ENCODE peak calls at places on chromosomes 2 and 18, in eight cellular contexts. One of them, this sample, is unnamed. For H3K4me1, the result is how much of the 10 kb centered on the place peaks cover.

GRCh38 chr2:238475034-238475433 is 48.3 kb downstream of the ASB1 start:
- DNase-seq in neural progenitor cell: no peak
- DNase-seq in heart left ventricle: no peak
- DNase-seq in tibial nerve: no peak
- DNase-seq in tibial artery: no peak
- DNase-seq in stomach: no peak
- DNase-seq in mucosa of descending colon: no peak
- DNase-seq in A549: no peak
- DNase-seq in this sample: no peak

GRCh38 chr2:221104391-221104811 is 467.7 kb downstream of the EPHA4 start:
- DNase-seq in tibial artery: peak
- DNase-seq in mucosa of descending colon: peak
- DNase-seq in A549: no peak
- DNase-seq in stomach: peak
- DNase-seq in tibial nerve: peak
- DNase-seq in heart left ventricle: peak
- DNase-seq in neural progenitor cell: peak
- DNase-seq in this sample: peak

GRCh38 chr18:70411886-70412443 is 123.1 kb downstream of the SOCS6 start:
- DNase-seq in mucosa of descending colon: no peak
- DNase-seq in A549: no peak
- DNase-seq in tibial artery: no peak
- DNase-seq in tibial nerve: no peak
- DNase-seq in heart left ventricle: no peak
- DNase-seq in stomach: no peak
- DNase-seq in neural progenitor cell: no peak
- DNase-seq in this sample: no peak

GRCh38 chr2:45452866-45453265 is 158.2 kb downstream of the SRBD1 start:
- DNase-seq in mucosa of descending colon: no peak
- DNase-seq in tibial nerve: no peak
- DNase-seq in A549: no peak
- DNase-seq in heart left ventricle: peak
- DNase-seq in neural progenitor cell: no peak
- DNase-seq in stomach: no peak
- DNase-seq in tibial artery: no peak
- DNase-seq in this sample: peak

GRCh38 chr2:68417931-68418330 is 49.2 kb downstream of the FBXO48 start:
- DNase-seq in tibial artery: no peak
- DNase-seq in A549: no peak
- DNase-seq in mucosa of descending colon: no peak
- DNase-seq in tibial nerve: no peak
- DNase-seq in heart left ventricle: no peak
- DNase-seq in stomach: no peak
- DNase-seq in neural progenitor cell: no peak
- DNase-seq in this sample: no peak

GRCh38 chr2:238686223-238686622 is 161.7 kb upstream of the TWIST2 start:
- DNase-seq in A549: no peak
- DNase-seq in tibial nerve: no peak
- DNase-seq in tibial artery: no peak
- DNase-seq in stomach: no peak
- DNase-seq in heart left ventricle: no peak
- DNase-seq in neural progenitor cell: no peak
- DNase-seq in mucosa of descending colon: no peak
- DNase-seq in this sample: no peak

GRCh38 chr2:2046497-2046896 is 284.6 kb downstream of the MYT1L start:
- DNase-seq in A549: no peak
- DNase-seq in stomach: no peak
- DNase-seq in tibial nerve: no peak
- DNase-seq in neural progenitor cell: no peak
- DNase-seq in heart left ventricle: no peak
- DNase-seq in mucosa of descending colon: no peak
- DNase-seq in tibial artery: no peak
- DNase-seq in this sample: no peak

GRCh38 chr2:8586397-8587051 is 95.3 kb upstream of the ID2 start:
- DNase-seq in tibial nerve: no peak
- DNase-seq in A549: no peak
- DNase-seq in neural progenitor cell: no peak
- DNase-seq in tibial artery: no peak
- DNase-seq in heart left ventricle: peak
- DNase-seq in mucosa of descending colon: no peak
- DNase-seq in stomach: no peak
- DNase-seq in this sample: no peak

GRCh38 chr2:173218331-173219056 is 136.2 kb upstream of the CDCA7 start:
- DNase-seq in mucosa of descending colon: no peak
- DNase-seq in neural progenitor cell: peak
- DNase-seq in stomach: no peak
- DNase-seq in tibial nerve: no peak
- DNase-seq in heart left ventricle: peak
- DNase-seq in A549: no peak
- DNase-seq in tibial artery: no peak
- DNase-seq in this sample: no peak

GRCh38 chr18:75244336-75244735 is 33.7 kb downstream of the TSHZ1 start:
- DNase-seq in stomach: no peak
- DNase-seq in A549: no peak
- DNase-seq in tibial nerve: no peak
- DNase-seq in mucosa of descending colon: peak
- DNase-seq in tibial artery: no peak
- DNase-seq in neural progenitor cell: peak
- DNase-seq in heart left ventricle: peak
- DNase-seq in this sample: no peak

GRCh38 chr2:150981826-150982225 is 279.8 kb downstream of the RBM43 start:
- DNase-seq in A549: no peak
- DNase-seq in mucosa of descending colon: no peak
- DNase-seq in stomach: no peak
- DNase-seq in heart left ventricle: no peak
- DNase-seq in tibial artery: no peak
- DNase-seq in neural progenitor cell: no peak
- DNase-seq in tibial nerve: no peak
- DNase-seq in this sample: no peak

GRCh38 chr18:51643483-51643882 is 446.0 kb upstream of the MEX3C start:
- DNase-seq in tibial artery: no peak
- DNase-seq in neural progenitor cell: no peak
- DNase-seq in mucosa of descending colon: no peak
- DNase-seq in A549: no peak
- DNase-seq in heart left ventricle: no peak
- DNase-seq in stomach: no peak
- DNase-seq in tibial nerve: no peak
- DNase-seq in this sample: no peak

GRCh38 chr2:176669398-176670174 is 400.3 kb downstream of the MTX2 start:
- DNase-seq in stomach: no peak
- DNase-seq in mucosa of descending colon: no peak
- DNase-seq in heart left ventricle: no peak
- DNase-seq in tibial nerve: no peak
- DNase-seq in A549: no peak
- DNase-seq in tibial artery: no peak
- DNase-seq in neural progenitor cell: no peak
- DNase-seq in this sample: no peak

GRCh38 chr18:13578400-13578799 is 148.0 kb downstream of the FAM210A start:
- DNase-seq in neural progenitor cell: no peak
- DNase-seq in mucosa of descending colon: no peak
- DNase-seq in heart left ventricle: no peak
- DNase-seq in A549: no peak
- DNase-seq in tibial artery: no peak
- DNase-seq in tibial nerve: no peak
- DNase-seq in stomach: no peak
- DNase-seq in this sample: no peak
- H3K4me1 ChIP-seq in neural progenitor cell: under half
- H3K4me1 ChIP-seq in mucosa of descending colon: under half
- H3K4me1 ChIP-seq in heart left ventricle: under half
- H3K4me1 ChIP-seq in A549: under half
- H3K4me1 ChIP-seq in tibial artery: under half
- H3K4me1 ChIP-seq in tibial nerve: under half
- H3K4me1 ChIP-seq in stomach: under half
- H3K4me1 ChIP-seq in this sample: under half

DNA sequence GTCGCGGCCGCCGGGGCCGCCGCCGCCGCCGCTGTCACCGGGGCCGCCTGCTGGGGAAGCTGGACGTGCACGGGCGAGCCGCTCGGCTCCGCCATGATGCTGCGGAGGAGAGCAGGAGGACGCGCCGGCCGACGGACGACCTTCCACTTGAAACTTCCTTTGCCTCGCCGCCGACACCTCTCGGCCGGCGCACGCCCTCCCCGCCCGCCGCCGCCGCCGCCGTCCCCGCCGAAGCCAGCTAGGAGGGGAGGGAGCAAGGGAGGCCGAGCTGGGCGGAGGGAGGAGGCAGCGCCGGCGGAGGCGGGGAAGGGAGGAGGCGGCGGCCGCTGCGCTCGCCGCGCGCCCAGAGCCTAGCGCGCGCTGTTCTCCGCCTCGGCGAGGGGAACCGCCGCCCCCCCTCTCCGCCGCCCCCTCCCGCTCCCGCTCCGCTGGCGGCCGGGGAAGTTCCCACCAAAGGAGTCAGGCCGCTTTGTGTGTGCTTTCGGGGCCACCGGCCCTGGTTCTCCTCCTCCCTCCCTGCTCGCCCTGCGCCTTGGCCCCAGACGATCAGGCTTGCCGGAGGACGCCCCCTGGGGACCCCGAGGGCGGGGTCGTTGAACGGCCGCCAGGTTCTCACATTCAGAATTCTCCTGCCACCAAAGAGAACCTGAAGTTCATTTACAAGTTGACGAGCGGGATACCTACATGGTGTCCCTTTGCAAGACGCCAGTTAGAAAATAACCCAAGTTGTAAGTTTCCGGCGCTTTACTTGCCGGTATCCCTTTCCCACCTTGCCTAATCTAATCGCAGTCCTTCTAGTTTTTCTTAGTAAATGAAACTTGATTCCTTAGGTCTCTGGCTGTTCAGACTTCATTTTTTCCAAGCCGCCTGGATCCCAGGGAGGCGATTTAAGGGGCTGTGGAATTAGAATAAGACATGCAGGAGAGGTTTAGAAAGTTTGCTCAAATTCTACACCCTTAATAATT is at the start of gene STK39:
- DNase-seq in tibial artery: peak
- DNase-seq in neural progenitor cell: peak
- DNase-seq in tibial nerve: peak
- DNase-seq in stomach: peak
- DNase-seq in heart left ventricle: peak
- DNase-seq in mucosa of descending colon: peak
- DNase-seq in A549: peak
- DNase-seq in this sample: peak
- TF ChIP-seq CTCF in tibial artery: no peak
- TF ChIP-seq CTCF in neural progenitor cell: peak
- TF ChIP-seq CTCF in tibial nerve: no peak
- TF ChIP-seq CTCF in stomach: no peak
- TF ChIP-seq CTCF in heart left ventricle: no peak
- TF ChIP-seq CTCF in mucosa of descending colon: no peak
- TF ChIP-seq CTCF in A549: peak
- TF ChIP-seq CTCF in this sample: no peak

DNA sequence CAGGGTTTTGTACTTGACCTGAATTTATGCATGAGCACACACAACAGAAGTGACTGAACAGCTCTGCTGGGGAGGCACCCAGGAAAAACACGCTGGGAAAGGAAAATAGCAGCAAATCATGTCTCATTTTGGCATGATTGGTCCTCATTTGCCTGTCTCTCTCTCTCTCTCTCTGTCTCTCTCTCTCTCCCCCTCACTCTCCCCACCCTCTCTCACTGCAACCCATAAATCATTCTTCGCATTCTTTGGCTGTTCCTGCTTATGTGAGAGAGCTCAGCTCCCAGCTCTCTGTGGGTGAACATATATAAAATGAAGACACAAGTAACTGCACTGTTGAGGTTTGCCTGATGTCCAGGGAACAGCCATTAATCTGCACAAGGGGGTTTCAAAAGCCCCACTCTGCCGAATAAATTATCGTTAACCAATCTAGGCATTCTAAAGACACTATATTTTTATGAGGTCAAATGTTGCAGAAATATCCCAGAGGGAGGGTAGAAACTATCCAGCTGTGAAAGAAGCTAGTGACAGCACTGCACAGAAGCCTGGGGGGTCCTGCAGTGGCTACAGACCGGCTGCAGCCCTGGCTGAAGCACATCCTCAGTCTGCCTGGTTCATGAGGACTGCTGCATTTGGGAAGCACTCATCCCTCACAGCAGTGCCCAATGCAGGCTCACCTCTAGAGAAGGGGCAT is 260.3 kb downstream of the AFF3 start:
- DNase-seq in tibial nerve: no peak
- DNase-seq in heart left ventricle: no peak
- DNase-seq in tibial artery: no peak
- DNase-seq in stomach: no peak
- DNase-seq in neural progenitor cell: no peak
- DNase-seq in mucosa of descending colon: no peak
- DNase-seq in A549: no peak
- DNase-seq in this sample: no peak
- H3K4me1 ChIP-seq in tibial nerve: under half
- H3K4me1 ChIP-seq in heart left ventricle: under half
- H3K4me1 ChIP-seq in tibial artery: under half
- H3K4me1 ChIP-seq in stomach: under half
- H3K4me1 ChIP-seq in neural progenitor cell: under half
- H3K4me1 ChIP-seq in mucosa of descending colon: under half
- H3K4me1 ChIP-seq in A549: under half
- H3K4me1 ChIP-seq in this sample: under half

DNA sequence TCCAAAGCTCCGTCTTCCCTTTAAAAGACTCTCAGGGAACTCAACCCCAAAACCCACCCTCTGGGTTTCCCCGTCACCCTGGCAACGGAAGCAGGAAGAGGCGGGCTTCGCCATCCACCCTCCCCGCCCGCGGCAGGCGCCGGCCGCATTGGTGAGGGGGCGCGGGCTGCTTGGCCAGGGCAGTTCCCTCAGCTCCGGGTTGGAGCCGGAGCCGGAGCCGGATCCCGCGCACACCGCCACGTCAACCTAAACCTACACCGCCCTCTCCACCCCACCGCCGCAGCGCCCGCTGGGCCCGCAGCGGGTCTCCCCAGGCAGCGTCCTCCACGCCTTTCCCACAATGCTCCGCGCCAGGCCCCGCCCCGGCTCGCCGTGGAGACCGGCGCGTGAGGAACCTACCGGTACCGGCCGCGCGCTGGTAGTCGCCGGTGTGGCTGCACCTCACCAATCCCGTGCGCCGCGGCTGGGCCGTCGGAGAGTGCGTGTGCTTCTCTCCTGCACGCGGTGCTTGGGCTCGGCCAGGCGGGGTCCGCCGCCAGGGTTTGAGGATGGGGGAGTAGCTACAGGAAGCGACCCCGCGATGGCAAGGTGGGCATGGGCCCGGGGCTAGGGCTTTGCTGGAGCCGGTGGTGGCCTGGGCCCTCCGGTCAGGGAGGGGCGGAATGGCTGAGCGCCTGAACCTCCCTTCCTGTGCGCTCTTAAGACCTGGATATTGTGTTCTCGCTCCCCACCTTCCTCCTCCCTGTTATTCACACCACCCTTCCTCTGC is at the start of gene DNAJC10:
- DNase-seq in heart left ventricle: peak
- DNase-seq in mucosa of descending colon: peak
- DNase-seq in A549: peak
- DNase-seq in tibial artery: peak
- DNase-seq in tibial nerve: peak
- DNase-seq in stomach: peak
- DNase-seq in neural progenitor cell: peak
- DNase-seq in this sample: peak
- TF ChIP-seq CTCF in heart left ventricle: no peak
- TF ChIP-seq CTCF in mucosa of descending colon: no peak
- TF ChIP-seq CTCF in A549: no peak
- TF ChIP-seq CTCF in tibial artery: no peak
- TF ChIP-seq CTCF in tibial nerve: no peak
- TF ChIP-seq CTCF in stomach: no peak
- TF ChIP-seq CTCF in neural progenitor cell: no peak
- TF ChIP-seq CTCF in this sample: no peak

This sample was measured in left ventricle myocardium inferior.